ENCODE peak calls at places on chromosome 15, in four cellular contexts. M, G, T and Y are unnamed samples. For H3K4me1, the result is how much of the 10 kb centered on the place peaks cover.

GRCh38 chr15:88985547-88986393 is 72.6 kb upstream of the MFGE8 start:
- DNase-seq in G (no peak), T (no peak), M (no peak), Y (no peak)

GRCh38 chr15:87955284-87955909 is 301.1 kb downstream of the NTRK3 start:
- DNase-seq in T (no peak), G (no peak), M (no peak), Y (no peak)

GRCh38 chr15:65248506-65248905 is 37.2 kb upstream of the CILP start:
- DNase-seq in T (no peak), G (no peak), M (no peak), Y (no peak)

GRCh38 chr15:69017978-69018377 is 3.5 kb downstream of the NOX5 start:
- DNase-seq in G (no peak), T (no peak), M (no peak), Y (no peak)

GRCh38 chr15:80820092-80820491 is 40.9 kb downstream of the CEMIP start:
- DNase-seq in M (no peak), T (no peak), G (no peak), Y (no peak)

GRCh38 chr15:37891754-37892368 is 42.6 kb upstream of the TMCO5A start:
- DNase-seq in G (no peak), T (peak), M (peak), Y (no peak)

GRCh38 chr15:80208758-80209734 is 43.0 kb downstream of the CTXND1 start:
- DNase-seq in T (no peak), M (no peak), G (no peak), Y (no peak)

GRCh38 chr15:44713006-44713966 is 2.0 kb downstream of the B2M start:
- DNase-seq in G (no peak), T (peak), M (no peak), Y (no peak)

GRCh38 chr15:52234596-52235541 is 43.7 kb upstream of the GNB5 start:
- DNase-seq in M (no peak), T (no peak), G (no peak), Y (no peak)

GRCh38 chr15:69591905-69592508 is 139.4 kb downstream of the RPLP1 start:
- DNase-seq in T (peak), M (no peak), G (no peak), Y (no peak)

GRCh38 chr15:78088773-78089080 is 3.6 kb upstream of the SH2D7 start:
- DNase-seq in G (peak), T (no peak), M (no peak), Y (no peak)

GRCh38 chr15:51444112-51444511 is 102.7 kb downstream of the GLDN start:
- DNase-seq in M (no peak), G (no peak), T (no peak), Y (no peak)

GRCh38 chr15:29802411-29802810 is 19.9 kb downstream of the TJP1 start:
- DNase-seq in G (no peak), M (no peak), T (no peak), Y (no peak)

GRCh38 chr15:29805043-29805707 is 17.1 kb downstream of the TJP1 start:
- DNase-seq in M (no peak), G (no peak), T (peak), Y (no peak)

GRCh38 chr15:29799859-29800258 is 22.4 kb downstream of the TJP1 start:
- DNase-seq in M (no peak), G (no peak), T (no peak), Y (no peak)

GRCh38 chr15:29805708-29806104 is 16.6 kb downstream of the TJP1 start:
- DNase-seq in G (no peak), M (no peak), T (no peak), Y (no peak)

DNA sequence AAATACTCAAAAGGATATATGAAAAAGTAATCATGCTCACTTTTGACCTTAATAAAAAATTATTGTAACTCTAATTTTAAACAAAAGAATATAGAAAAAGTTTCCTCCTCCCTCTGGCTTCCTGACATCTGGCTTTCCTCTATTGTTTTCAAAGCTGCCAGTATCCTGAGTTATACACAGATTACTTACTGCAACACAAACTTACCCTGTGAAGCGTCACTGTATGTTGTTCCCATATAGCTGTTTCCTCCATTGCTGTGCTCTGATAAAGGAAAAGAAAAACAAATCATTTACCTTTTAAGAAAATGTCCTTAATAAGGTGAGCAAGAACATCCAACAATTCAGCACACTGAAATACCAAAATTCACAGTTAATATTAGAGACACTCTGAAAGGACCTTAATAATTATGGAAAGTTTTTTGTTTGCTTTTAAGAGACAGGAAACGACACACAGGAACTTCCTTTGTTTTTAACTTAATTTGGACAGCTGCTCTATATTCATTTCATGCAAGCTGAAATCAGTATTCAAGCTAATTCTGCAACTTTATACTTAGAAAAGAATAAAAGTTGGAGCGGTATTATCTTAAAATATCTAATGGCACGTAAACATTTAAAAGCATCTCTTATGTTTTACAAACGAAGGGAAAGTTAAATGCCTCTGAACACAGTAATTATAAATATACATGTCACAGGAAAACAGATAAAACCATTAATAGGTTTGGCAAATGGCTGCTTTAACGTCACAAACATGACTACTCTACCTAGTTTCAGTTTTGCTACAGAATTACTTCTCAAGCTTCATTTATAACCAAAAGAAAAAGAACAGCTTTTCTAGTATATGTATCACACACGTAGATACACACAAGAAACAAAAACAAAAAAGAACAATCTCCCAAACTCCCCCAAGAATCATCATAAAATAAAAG is 21.6 kb downstream of the TJP1 start:
- DNase-seq in T (no peak), M (no peak), G (no peak), Y (no peak)
- H3K4me3 ChIP-seq in T (no peak), M (no peak), G (no peak), Y (peak)

GRCh38 chr15:32869814-32870213 is 152.0 kb downstream of the GREM1 start:
- DNase-seq in G (no peak), T (no peak), M (no peak), Y (no peak)

GRCh38 chr15:32870240-32871033 is 152.6 kb downstream of the GREM1 start:
- DNase-seq in M (no peak), T (peak), G (no peak), Y (no peak)

GRCh38 chr15:32871887-32872286 is 154.1 kb downstream of the GREM1 start:
- DNase-seq in G (no peak), M (no peak), T (no peak), Y (no peak)

GRCh38 chr15:32872606-32873291 is 154.9 kb downstream of the GREM1 start:
- DNase-seq in T (no peak), M (no peak), G (peak), Y (no peak)

GRCh38 chr15:32873292-32874114 is 155.7 kb downstream of the GREM1 start:
- DNase-seq in T (peak), G (no peak), M (no peak), Y (no peak)
- H3K4me1 ChIP-seq in T (under half), G (under half), M (under half), Y (under half)

DNA sequence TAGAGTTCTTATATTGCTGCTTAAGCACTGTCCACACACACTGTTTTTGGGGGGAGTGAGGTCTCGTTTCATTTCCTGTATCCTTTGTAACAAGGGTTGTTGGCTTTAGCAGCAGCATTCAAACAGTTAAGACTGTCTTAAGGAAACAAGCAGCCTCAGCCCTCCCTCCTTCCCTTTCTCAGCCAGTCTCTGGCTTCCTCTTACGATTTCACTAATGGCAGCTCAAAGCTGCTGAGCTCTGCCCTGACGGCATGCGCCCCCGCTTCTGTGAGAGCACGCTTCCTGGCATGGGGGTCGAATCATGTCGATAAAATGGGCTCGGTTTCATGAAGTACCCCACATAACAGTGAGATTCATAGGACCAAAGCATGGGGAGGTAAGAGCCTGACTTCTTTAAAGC is 105.0 kb downstream of the KLHL25 start:
- DNase-seq in M (no peak), T (no peak), G (peak), Y (peak)
- H3K4me3 ChIP-seq in M (no peak), T (no peak), G (peak), Y (peak)

GRCh38 chr15:22889146-22889818 is 50.8 kb downstream of the NIPA2 start:
- DNase-seq in G (no peak), T (no peak), M (no peak), Y (no peak)
- H3K4me1 ChIP-seq in G (under half), T (under half), M (under half), Y (under half)

DNA sequence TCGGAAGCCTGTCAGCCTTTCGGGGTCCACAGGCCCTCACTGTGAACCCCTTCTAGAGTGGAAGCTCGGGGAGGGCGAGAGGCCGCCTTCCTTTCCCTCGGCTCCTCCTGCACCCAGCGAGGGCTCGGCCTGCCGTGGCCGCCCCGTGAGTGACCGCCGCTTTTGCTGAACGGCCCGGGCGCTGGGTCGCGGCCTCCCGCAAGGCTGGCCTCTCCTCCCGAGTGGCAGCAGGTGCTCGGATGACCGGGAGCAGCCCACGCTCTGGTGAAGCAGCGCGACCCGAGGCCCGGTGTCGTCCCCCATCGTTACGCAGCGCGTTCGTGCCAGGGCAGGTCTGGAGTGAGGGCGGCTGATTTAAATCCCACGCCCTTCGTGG is 53.8 kb downstream of the LRRK1 start:
- DNase-seq in G (no peak), M (no peak), T (no peak), Y (no peak)
- H3K4me3 ChIP-seq in G (no peak), M (no peak), T (no peak), Y (peak)

DNA sequence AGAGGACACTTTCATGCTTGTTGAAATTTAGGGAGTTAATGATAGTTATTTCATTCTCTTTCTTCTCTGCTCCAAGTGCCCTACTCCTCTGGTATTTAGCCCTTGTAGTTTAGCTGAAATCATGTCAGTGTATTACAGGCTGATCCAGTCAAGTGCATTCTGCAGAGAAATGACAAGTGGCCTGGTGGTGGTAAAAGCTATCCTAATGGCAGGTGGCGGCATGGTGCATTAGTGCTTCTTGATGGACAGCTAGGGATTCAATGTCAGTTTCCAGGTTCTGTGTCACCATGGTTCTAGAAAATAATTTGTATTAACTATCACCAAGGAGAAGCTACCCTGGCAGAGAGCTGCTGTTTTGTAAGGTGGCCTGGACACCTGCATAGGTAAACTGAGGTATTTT is 90.0 kb upstream of the BNIP2 start:
- DNase-seq in T (no peak), G (no peak), M (no peak), Y (no peak)
- H3K4me1 ChIP-seq in T (under half), G (under half), M (under half), Y (under half)